ENCODE peak calls at places on chromosome 13, in seven cellular contexts. One of them, this sample, is unnamed.

GRCh38 chr13:33931397-33931987 is 113.5 kb downstream of the RFC3 start:
- DNase-seq in AG09319: no peak
- DNase-seq in neural crest cell: peak
- DNase-seq in AG10803: peak
- DNase-seq in MM.1S: peak
- DNase-seq in endodermal cell: peak
- DNase-seq in HCT116: peak
- DNase-seq in this sample: no peak

GRCh38 chr13:81395368-81395767 is 1054.4 kb upstream of the SPRY2 start:
- DNase-seq in AG09319: no peak
- DNase-seq in neural crest cell: peak
- DNase-seq in AG10803: no peak
- DNase-seq in MM.1S: no peak
- DNase-seq in endodermal cell: peak
- DNase-seq in HCT116: no peak
- DNase-seq in this sample: no peak

GRCh38 chr13:35630551-35631275 is 154.2 kb upstream of the MAB21L1 start:
- DNase-seq in AG09319: peak
- DNase-seq in neural crest cell: no peak
- DNase-seq in AG10803: peak
- DNase-seq in MM.1S: peak
- DNase-seq in endodermal cell: peak
- DNase-seq in HCT116: peak
- DNase-seq in this sample: no peak

GRCh38 chr13:21216332-21216731 is 39.9 kb downstream of the MRPL57 start:
- DNase-seq in AG09319: no peak
- DNase-seq in neural crest cell: no peak
- DNase-seq in AG10803: no peak
- DNase-seq in MM.1S: no peak
- DNase-seq in endodermal cell: no peak
- DNase-seq in HCT116: no peak
- DNase-seq in this sample: no peak

GRCh38 chr13:79678100-79678499 is 197.1 kb downstream of the NDFIP2 start:
- DNase-seq in AG09319: no peak
- DNase-seq in neural crest cell: no peak
- DNase-seq in AG10803: peak
- DNase-seq in MM.1S: no peak
- DNase-seq in endodermal cell: no peak
- DNase-seq in HCT116: no peak
- DNase-seq in this sample: no peak

GRCh38 chr13:33015275-33015674 is 948 bp upstream of the KL start:
- DNase-seq in AG09319: no peak
- DNase-seq in neural crest cell: no peak
- DNase-seq in AG10803: no peak
- DNase-seq in MM.1S: no peak
- DNase-seq in endodermal cell: no peak
- DNase-seq in HCT116: no peak
- DNase-seq in this sample: no peak

GRCh38 chr13:80334582-80335260 is 6.2 kb downstream of the SPRY2 start:
- DNase-seq in AG09319: no peak
- DNase-seq in neural crest cell: no peak
- DNase-seq in AG10803: no peak
- DNase-seq in MM.1S: no peak
- DNase-seq in endodermal cell: no peak
- DNase-seq in HCT116: no peak
- DNase-seq in this sample: no peak

GRCh38 chr13:21061077-21061945 is at the start of gene LATS2:
- DNase-seq in AG09319: peak
- DNase-seq in neural crest cell: peak
- DNase-seq in AG10803: peak
- DNase-seq in MM.1S: peak
- DNase-seq in endodermal cell: peak
- DNase-seq in HCT116: peak
- DNase-seq in this sample: peak

GRCh38 chr13:21326155-21327030 is 132.7 kb downstream of the ZDHHC20 start:
- DNase-seq in AG09319: peak
- DNase-seq in neural crest cell: no peak
- DNase-seq in AG10803: peak
- DNase-seq in MM.1S: no peak
- DNase-seq in endodermal cell: peak
- DNase-seq in HCT116: no peak
- DNase-seq in this sample: no peak

GRCh38 chr13:41565221-41565620 is 107.9 kb downstream of the RGCC start:
- DNase-seq in AG09319: no peak
- DNase-seq in neural crest cell: no peak
- DNase-seq in AG10803: peak
- DNase-seq in MM.1S: no peak
- DNase-seq in endodermal cell: no peak
- DNase-seq in HCT116: no peak
- DNase-seq in this sample: no peak

GRCh38 chr13:97266328-97266727 is 44.2 kb downstream of the MBNL2 start:
- DNase-seq in AG09319: no peak
- DNase-seq in neural crest cell: no peak
- DNase-seq in AG10803: no peak
- DNase-seq in MM.1S: no peak
- DNase-seq in endodermal cell: peak
- DNase-seq in HCT116: no peak
- DNase-seq in this sample: no peak

GRCh38 chr13:97267418-97268059 is 45.4 kb downstream of the MBNL2 start:
- DNase-seq in AG09319: no peak
- DNase-seq in neural crest cell: no peak
- DNase-seq in AG10803: no peak
- DNase-seq in MM.1S: no peak
- DNase-seq in endodermal cell: peak
- DNase-seq in HCT116: no peak
- DNase-seq in this sample: no peak

GRCh38 chr13:97269603-97270002 is 47.5 kb downstream of the MBNL2 start:
- DNase-seq in AG09319: no peak
- DNase-seq in neural crest cell: no peak
- DNase-seq in AG10803: no peak
- DNase-seq in MM.1S: no peak
- DNase-seq in endodermal cell: no peak
- DNase-seq in HCT116: no peak
- DNase-seq in this sample: no peak

GRCh38 chr13:97266734-97267417 is 44.7 kb downstream of the MBNL2 start:
- DNase-seq in AG09319: no peak
- DNase-seq in neural crest cell: no peak
- DNase-seq in AG10803: no peak
- DNase-seq in MM.1S: no peak
- DNase-seq in endodermal cell: peak
- DNase-seq in HCT116: no peak
- DNase-seq in this sample: no peak

DNA sequence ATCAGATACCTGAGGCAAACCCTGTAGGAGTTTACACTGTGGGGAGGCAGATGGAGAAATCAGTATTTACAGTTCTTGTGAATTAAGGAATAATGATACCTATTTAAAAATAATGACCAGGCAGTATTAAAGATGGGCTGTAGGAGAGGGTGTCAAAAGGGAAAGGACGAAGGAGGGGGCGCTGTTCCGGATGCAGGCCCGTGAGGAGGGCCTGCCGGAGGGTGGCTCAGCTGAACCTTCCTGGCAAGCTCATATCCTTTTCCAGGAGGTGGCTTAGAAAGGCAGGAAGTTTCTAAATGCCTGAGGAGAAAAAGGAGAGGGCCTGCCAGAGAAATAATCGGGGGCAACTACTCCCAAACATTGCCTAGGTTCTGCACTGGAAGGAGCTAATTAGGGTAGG is 46.6 kb downstream of the MBNL2 start:
- DNase-seq in AG09319: no peak
- DNase-seq in neural crest cell: no peak
- DNase-seq in AG10803: no peak
- DNase-seq in MM.1S: no peak
- DNase-seq in endodermal cell: peak
- DNase-seq in HCT116: no peak
- DNase-seq in this sample: no peak
- TF ChIP-seq CTCF in AG09319: no peak
- TF ChIP-seq CTCF in neural crest cell: no peak
- TF ChIP-seq CTCF in AG10803: no peak
- TF ChIP-seq CTCF in MM.1S: no peak
- TF ChIP-seq CTCF in endodermal cell: peak
- TF ChIP-seq CTCF in HCT116: no peak
- TF ChIP-seq CTCF in this sample: no peak

GRCh38 chr13:53338760-53339159 is 310.1 kb downstream of the OLFM4 start:
- DNase-seq in AG09319: no peak
- DNase-seq in neural crest cell: no peak
- DNase-seq in AG10803: no peak
- DNase-seq in MM.1S: no peak
- DNase-seq in endodermal cell: no peak
- DNase-seq in HCT116: no peak
- DNase-seq in this sample: no peak
- TF ChIP-seq CTCF in AG09319: no peak
- TF ChIP-seq CTCF in neural crest cell: peak
- TF ChIP-seq CTCF in AG10803: no peak
- TF ChIP-seq CTCF in MM.1S: no peak
- TF ChIP-seq CTCF in endodermal cell: peak
- TF ChIP-seq CTCF in HCT116: no peak
- TF ChIP-seq CTCF in this sample: no peak

GRCh38 chr13:45321230-45321629 is 19.8 kb downstream of the TPT1 start:
- DNase-seq in AG09319: no peak
- DNase-seq in neural crest cell: no peak
- DNase-seq in AG10803: no peak
- DNase-seq in MM.1S: no peak
- DNase-seq in endodermal cell: no peak
- DNase-seq in HCT116: no peak
- DNase-seq in this sample: no peak

GRCh38 chr13:45314822-45315221 is 26.2 kb downstream of the TPT1 start:
- DNase-seq in AG09319: no peak
- DNase-seq in neural crest cell: no peak
- DNase-seq in AG10803: no peak
- DNase-seq in MM.1S: no peak
- DNase-seq in endodermal cell: no peak
- DNase-seq in HCT116: no peak
- DNase-seq in this sample: no peak

GRCh38 chr13:45316996-45317395 is 24.0 kb downstream of the TPT1 start:
- DNase-seq in AG09319: no peak
- DNase-seq in neural crest cell: no peak
- DNase-seq in AG10803: no peak
- DNase-seq in MM.1S: no peak
- DNase-seq in endodermal cell: peak
- DNase-seq in HCT116: no peak
- DNase-seq in this sample: no peak

GRCh38 chr13:45315520-45316167 is 25.3 kb downstream of the TPT1 start:
- DNase-seq in AG09319: no peak
- DNase-seq in neural crest cell: no peak
- DNase-seq in AG10803: no peak
- DNase-seq in MM.1S: no peak
- DNase-seq in endodermal cell: peak
- DNase-seq in HCT116: no peak
- DNase-seq in this sample: no peak

DNA sequence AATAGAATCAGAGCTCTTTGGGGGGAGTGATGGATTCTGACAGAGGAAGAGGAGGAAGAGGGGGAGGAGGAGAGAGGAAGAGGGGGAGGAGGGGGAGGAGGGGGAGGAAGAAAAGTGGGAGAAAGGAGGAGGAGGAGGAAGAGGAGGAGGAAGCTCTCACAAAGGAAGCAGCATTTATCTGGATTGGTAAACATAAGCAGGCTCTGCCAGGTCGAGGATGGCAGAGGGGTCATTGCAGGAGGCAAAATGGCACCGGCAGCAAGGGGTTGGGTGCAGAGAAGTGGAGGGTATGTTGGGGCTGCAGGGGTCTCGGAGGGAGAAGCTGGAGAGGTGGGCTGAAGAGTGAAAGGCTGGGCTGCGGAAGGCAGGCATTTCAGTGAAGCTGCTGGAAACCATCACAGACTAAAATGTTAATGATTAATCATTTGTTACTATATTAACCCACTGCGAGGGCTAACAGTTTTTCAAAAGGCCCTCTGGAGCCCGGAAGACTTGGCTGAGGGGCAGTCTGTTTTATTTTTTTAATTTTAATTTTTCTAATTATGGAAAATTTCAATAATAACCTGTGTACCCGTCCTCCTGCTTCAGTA is 24.7 kb downstream of the TPT1 start:
- DNase-seq in AG09319: no peak
- DNase-seq in neural crest cell: no peak
- DNase-seq in AG10803: no peak
- DNase-seq in MM.1S: no peak
- DNase-seq in endodermal cell: peak
- DNase-seq in HCT116: no peak
- DNase-seq in this sample: no peak
- TF ChIP-seq CTCF in AG09319: no peak
- TF ChIP-seq CTCF in neural crest cell: no peak
- TF ChIP-seq CTCF in AG10803: no peak
- TF ChIP-seq CTCF in MM.1S: no peak
- TF ChIP-seq CTCF in endodermal cell: no peak
- TF ChIP-seq CTCF in HCT116: no peak
- TF ChIP-seq CTCF in this sample: no peak

GRCh38 chr13:47459512-47459911 is 541.6 kb downstream of the SUCLA2 start:
- DNase-seq in AG09319: no peak
- DNase-seq in neural crest cell: no peak
- DNase-seq in AG10803: peak
- DNase-seq in MM.1S: no peak
- DNase-seq in endodermal cell: no peak
- DNase-seq in HCT116: no peak
- DNase-seq in this sample: no peak
- TF ChIP-seq CTCF in AG09319: peak
- TF ChIP-seq CTCF in neural crest cell: peak
- TF ChIP-seq CTCF in AG10803: peak
- TF ChIP-seq CTCF in MM.1S: peak
- TF ChIP-seq CTCF in endodermal cell: peak
- TF ChIP-seq CTCF in HCT116: no peak
- TF ChIP-seq CTCF in this sample: peak

GRCh38 chr13:74794582-74794981 is 660.4 kb upstream of the KLF12 start:
- DNase-seq in AG09319: no peak
- DNase-seq in neural crest cell: no peak
- DNase-seq in AG10803: peak
- DNase-seq in MM.1S: no peak
- DNase-seq in endodermal cell: no peak
- DNase-seq in HCT116: no peak
- DNase-seq in this sample: no peak
- TF ChIP-seq CTCF in AG09319: no peak
- TF ChIP-seq CTCF in neural crest cell: no peak
- TF ChIP-seq CTCF in AG10803: no peak
- TF ChIP-seq CTCF in MM.1S: no peak
- TF ChIP-seq CTCF in endodermal cell: peak
- TF ChIP-seq CTCF in HCT116: no peak
- TF ChIP-seq CTCF in this sample: no peak

DNA sequence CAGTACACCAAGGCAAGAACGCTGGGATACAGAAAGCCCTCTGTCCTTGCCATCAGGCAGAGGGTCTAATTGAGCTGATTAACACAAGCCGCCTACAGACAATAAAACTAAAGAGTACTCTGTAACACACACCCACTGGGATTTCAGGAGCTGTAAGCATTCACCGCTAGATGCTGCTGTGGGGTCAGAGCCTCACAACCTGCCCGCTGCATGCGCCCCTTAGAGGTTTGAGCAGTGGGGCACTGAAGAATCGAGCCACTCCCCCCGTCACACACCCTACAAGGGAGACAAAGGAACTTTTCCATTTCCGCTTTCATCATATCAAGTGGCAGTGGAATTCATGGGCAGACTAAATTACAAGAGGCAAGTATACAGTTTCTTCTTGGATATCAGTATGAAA is 1080.6 kb downstream of the PCDH17 start:
- DNase-seq in AG09319: no peak
- DNase-seq in neural crest cell: no peak
- DNase-seq in AG10803: no peak
- DNase-seq in MM.1S: no peak
- DNase-seq in endodermal cell: peak
- DNase-seq in HCT116: no peak
- DNase-seq in this sample: no peak
- TF ChIP-seq CTCF in AG09319: no peak
- TF ChIP-seq CTCF in neural crest cell: no peak
- TF ChIP-seq CTCF in AG10803: no peak
- TF ChIP-seq CTCF in MM.1S: no peak
- TF ChIP-seq CTCF in endodermal cell: peak
- TF ChIP-seq CTCF in HCT116: no peak
- TF ChIP-seq CTCF in this sample: peak

This sample was measured in LNCaP clone FGC.